ENCODE peak calls at places on chromosomes 13 and 19, in four cellular contexts. B, W, H and J are unnamed samples. For H3K4me1, the result is how much of the 10 kb centered on the place peaks cover.

GRCh38 chr13:46086985-46087384 is 17.8 kb downstream of the CPB2 start:
- DNase-seq in B (no peak), W (no peak), H (no peak), J (no peak)

GRCh38 chr13:47258384-47258783 is 361.5 kb upstream of the HTR2A start:
- DNase-seq in B (no peak), W (no peak), H (no peak), J (no peak)

GRCh38 chr13:83780201-83780600 is 102.1 kb downstream of the SLITRK1 start:
- DNase-seq in B (no peak), W (no peak), H (peak), J (no peak)

GRCh38 chr19:19461671-19462622 is 53.4 kb downstream of the TSSK6 start:
- DNase-seq in B (peak), W (peak), H (peak), J (peak)

GRCh38 chr13:105638446-105638845 is 897.0 kb downstream of the EFNB2 start:
- DNase-seq in B (no peak), W (no peak), H (no peak), J (no peak)

GRCh38 chr19:27955484-27955883 is 1257.5 kb downstream of the UQCRFS1 start:
- DNase-seq in B (no peak), W (no peak), H (no peak), J (no peak)

GRCh38 chr13:97600438-97601080 is 166.6 kb downstream of the RAP2A start:
- DNase-seq in B (no peak), W (no peak), H (no peak), J (no peak)

GRCh38 chr19:11538232-11539036 is at the start of gene CNN1:
- DNase-seq in B (peak), W (peak), H (no peak), J (peak)

GRCh38 chr13:32969516-32969941 is 46.7 kb upstream of the KL start:
- DNase-seq in B (no peak), W (no peak), H (no peak), J (no peak)

GRCh38 chr19:14135985-14136508 is 342 bp downstream of the ASF1B start:
- DNase-seq in B (no peak), W (no peak), H (no peak), J (peak)

GRCh38 chr13:78169386-78169785 is 250.8 kb upstream of the EDNRB start:
- DNase-seq in B (no peak), W (no peak), H (no peak), J (no peak)

GRCh38 chr13:50474094-50474654 is 369.3 kb downstream of the DLEU7 start:
- DNase-seq in B (no peak), W (no peak), H (no peak), J (no peak)

GRCh38 chr13:26919311-26919710 is 158.7 kb upstream of the GPR12 start:
- DNase-seq in B (no peak), W (no peak), H (no peak), J (no peak)

GRCh38 chr13:21139374-21139773 is 37.0 kb downstream of the SKA3 start:
- DNase-seq in B (no peak), W (no peak), H (no peak), J (peak)

GRCh38 chr13:22893777-22894176 is 287.0 kb upstream of the SGCG start:
- DNase-seq in B (no peak), W (no peak), H (no peak), J (no peak)

GRCh38 chr13:40221460-40222201 is 444.8 kb downstream of the FOXO1 start:
- DNase-seq in B (no peak), W (no peak), H (no peak), J (peak)

GRCh38 chr19:1355258-1355973 is 28.3 kb upstream of the NDUFS7 start:
- DNase-seq in B (no peak), W (no peak), H (no peak), J (no peak)

GRCh38 chr13:45838171-45838745 is 13.3 kb downstream of the SIAH3 start:
- DNase-seq in B (no peak), W (no peak), H (no peak), J (no peak)

GRCh38 chr13:31172001-31172400 is 10.3 kb upstream of the HSPH1 start:
- DNase-seq in B (no peak), W (no peak), H (no peak), J (no peak)

GRCh38 chr19:45901912-45902650 is at the start of gene MYPOP:
- DNase-seq in B (no peak), W (no peak), H (no peak), J (no peak)

GRCh38 chr19:45638930-45639729 is at the start of gene EML2:
- DNase-seq in B (peak), W (peak), H (peak), J (peak)

GRCh38 chr13:68076046-68076445 is 845.9 kb upstream of the PCDH9 start:
- DNase-seq in B (no peak), W (no peak), H (no peak), J (no peak)

GRCh38 chr13:89375839-89376238 is 1704.7 kb downstream of the SLITRK5 start:
- DNase-seq in B (no peak), W (no peak), H (no peak), J (no peak)

GRCh38 chr13:29195459-29195858 is 375.3 kb downstream of the MTUS2 start:
- DNase-seq in B (no peak), W (no peak), H (no peak), J (no peak)

GRCh38 chr19:50697414-50698124 is 22.0 kb downstream of the SHANK1 start:
- DNase-seq in B (no peak), W (no peak), H (no peak), J (no peak)

GRCh38 chr19:45492627-45493470 is 4.0 kb downstream of the RTN2 start:
- DNase-seq in B (peak), W (peak), H (no peak), J (peak)

GRCh38 chr13:113739527-113740285 is 19.3 kb upstream of the TMEM255B start:
- DNase-seq in B (peak), W (no peak), H (no peak), J (no peak)

GRCh38 chr19:12657966-12658365 is 8.6 kb downstream of the MAN2B1 start:
- DNase-seq in B (no peak), W (no peak), H (no peak), J (no peak)

GRCh38 chr19:46232468-46232867 is 2.9 kb downstream of the IGFL1 start:
- DNase-seq in B (no peak), W (no peak), H (no peak), J (no peak)

GRCh38 chr19:898663-899062 is 5.4 kb downstream of the RNU6-9 start:
- DNase-seq in B (peak), W (no peak), H (no peak), J (no peak)

GRCh38 chr13:109309625-109310363 is 476.6 kb downstream of the IRS2 start:
- DNase-seq in B (no peak), W (no peak), H (peak), J (no peak)

GRCh38 chr19:10289167-10289835 is 451 bp upstream of the ICAM5 start:
- DNase-seq in B (peak), W (no peak), H (no peak), J (peak)

GRCh38 chr19:47587295-47587694 is 14.3 kb upstream of the ZNF541 start:
- DNase-seq in B (no peak), W (no peak), H (no peak), J (no peak)

GRCh38 chr13:59521549-59521948 is 642.2 kb downstream of the DIAPH3 start:
- DNase-seq in B (no peak), W (no peak), H (no peak), J (no peak)

GRCh38 chr19:18194554-18195238 is 1.7 kb downstream of the MPV17L2 start:
- DNase-seq in B (peak), W (no peak), H (no peak), J (peak)

GRCh38 chr19:18191640-18192062 is 1.4 kb upstream of the MPV17L2 start:
- DNase-seq in B (no peak), W (no peak), H (no peak), J (peak)

GRCh38 chr19:18192673-18193387 is at the start of gene MPV17L2:
- DNase-seq in B (peak), W (peak), H (peak), J (peak)

GRCh38 chr19:18194208-18194530 is 1.2 kb downstream of the MPV17L2 start:
- DNase-seq in B (no peak), W (no peak), H (no peak), J (no peak)

DNA sequence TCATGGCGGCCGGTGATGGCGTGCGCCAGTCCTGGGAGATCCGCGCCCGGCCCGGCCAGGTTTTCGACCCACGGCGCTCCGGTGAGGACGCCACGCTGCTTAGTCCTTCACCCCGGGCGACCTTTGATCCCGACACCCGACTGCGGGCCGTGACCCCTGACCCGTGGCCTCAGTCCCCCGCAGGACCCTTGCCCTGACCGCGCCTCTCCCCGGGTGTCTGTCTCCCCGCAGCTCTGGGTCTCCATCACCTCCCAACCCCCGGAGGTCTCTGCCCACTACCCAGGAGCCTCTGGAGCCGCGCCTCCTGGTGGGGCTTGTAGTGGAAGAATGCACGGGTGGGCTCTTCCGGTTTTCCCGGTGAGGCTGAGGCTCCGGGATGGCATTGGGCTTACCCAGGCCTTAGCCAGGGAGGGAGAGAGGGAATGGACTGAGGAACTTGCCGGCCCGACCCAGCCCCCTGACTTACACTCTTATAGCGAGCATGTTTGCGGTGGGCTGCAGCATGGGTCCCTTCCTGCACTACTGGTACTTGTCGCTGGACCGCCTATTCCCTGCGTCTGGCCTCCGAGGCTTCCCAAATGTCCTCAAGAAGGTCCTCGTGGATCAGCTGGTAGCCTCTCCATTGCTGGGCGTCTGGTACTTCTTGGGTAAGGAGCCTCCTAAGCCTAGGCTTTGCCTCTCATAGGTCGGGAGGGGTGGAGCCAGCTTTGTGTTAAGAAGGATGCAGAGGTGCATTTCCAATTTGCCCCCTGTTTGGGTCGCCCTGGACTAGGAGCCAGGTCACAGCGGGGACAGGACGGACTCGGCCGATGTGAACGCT is 580 bp downstream of the MPV17L2 start:
- DNase-seq in B (no peak), W (peak), H (no peak), J (no peak)
- TF ChIP-seq CTCF in B (no peak), W (no peak), H (no peak), J (no peak)

GRCh38 chr19:53792721-53793433 is 31.2 kb downstream of the NLRP12 start:
- DNase-seq in B (peak), W (peak), H (peak), J (peak)
- H3K4me3 ChIP-seq in B (no peak), W (no peak), H (no peak), J (no peak)

DNA sequence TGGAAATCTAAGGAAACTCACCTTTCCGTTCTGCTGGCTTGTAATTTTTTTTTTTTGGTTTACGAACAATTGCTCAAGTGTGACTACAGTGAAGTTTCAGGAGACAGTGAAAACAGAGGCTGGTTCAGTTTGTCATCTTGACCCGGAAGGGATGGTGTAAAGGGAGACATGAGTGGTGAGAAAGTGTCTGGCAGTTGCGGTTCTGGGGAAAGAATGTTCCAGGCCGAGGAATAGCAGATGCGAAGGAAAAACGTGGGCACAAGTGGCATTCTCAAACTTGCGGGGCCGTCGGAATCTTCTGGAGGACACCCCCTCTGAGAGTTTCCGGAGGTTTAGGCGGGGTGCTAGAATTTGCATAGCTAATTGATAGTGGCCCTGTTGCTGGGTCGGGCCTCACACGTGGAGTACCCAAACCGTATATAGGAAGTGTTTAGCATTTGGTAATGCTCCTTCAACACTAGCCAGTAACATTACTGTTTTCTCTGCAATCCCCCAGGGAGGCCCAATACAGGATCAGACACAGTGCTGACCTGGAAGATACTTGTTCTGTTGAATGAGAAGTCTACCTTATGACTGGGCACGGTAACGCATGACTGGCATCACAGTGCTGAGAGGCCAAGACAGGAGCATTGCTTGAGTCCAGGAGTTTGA is 2.8 kb upstream of the TNFSF9 start:
- DNase-seq in B (peak), W (no peak), H (no peak), J (no peak)
- H3K4me1 ChIP-seq in B (under half), W (under half), H (under half), J (under half)

DNA sequence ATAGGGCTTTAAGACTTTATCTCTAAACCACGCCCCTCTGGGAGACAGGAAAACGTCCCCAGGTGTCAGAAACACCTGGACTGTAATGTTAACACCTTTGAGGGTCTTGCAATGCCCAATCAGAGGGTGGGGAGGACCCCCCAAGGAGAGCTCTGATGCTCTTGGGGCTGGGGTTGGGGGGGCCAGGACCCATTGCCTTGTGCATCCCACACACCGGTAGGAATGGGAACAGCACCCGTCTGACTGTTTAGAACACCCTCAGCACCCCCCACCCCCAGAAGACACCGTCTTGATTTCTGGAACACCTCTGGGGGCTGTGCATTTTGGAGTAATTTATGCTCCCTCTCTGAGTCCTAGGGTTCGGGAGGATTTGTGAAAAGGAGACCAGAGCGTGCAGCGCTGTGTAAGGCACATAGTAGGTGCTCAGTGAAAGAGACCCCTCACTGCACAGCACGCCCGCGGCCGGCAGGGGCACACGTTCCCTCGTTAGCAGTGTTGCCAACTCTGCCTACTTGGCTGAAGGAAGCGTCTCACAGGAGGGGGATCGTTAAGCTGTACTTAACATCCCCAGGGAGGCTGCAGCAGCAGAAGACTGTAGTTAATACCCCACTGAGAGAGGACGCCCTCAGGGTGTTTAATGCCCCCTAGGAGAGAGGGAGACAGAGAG is 2.8 kb upstream of the ERFL start:
- DNase-seq in B (peak), W (no peak), H (no peak), J (no peak)
- TF ChIP-seq CTCF in B (no peak), W (no peak), H (no peak), J (no peak)

DNA sequence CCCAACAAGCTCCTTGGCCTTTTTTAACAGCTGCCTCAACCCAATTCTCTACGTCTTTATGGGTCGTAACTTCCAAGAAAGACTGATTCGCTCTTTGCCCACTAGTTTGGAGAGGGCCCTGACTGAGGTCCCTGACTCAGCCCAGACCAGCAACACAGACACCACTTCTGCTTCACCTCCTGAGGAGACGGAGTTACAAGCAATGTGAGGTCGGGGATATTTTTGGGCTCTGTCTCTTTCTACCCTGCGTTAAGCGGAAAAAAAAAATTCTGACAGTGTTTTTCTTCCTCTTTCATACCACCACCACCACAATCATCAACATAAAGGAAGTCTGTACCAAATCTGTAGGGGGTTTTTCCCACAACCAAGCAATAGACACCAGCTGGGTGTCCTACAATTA is 29.6 kb downstream of the FPR3 start:
- DNase-seq in B (no peak), W (no peak), H (no peak), J (no peak)
- H3K4me3 ChIP-seq in B (no peak), W (no peak), H (no peak), J (no peak)

DNA sequence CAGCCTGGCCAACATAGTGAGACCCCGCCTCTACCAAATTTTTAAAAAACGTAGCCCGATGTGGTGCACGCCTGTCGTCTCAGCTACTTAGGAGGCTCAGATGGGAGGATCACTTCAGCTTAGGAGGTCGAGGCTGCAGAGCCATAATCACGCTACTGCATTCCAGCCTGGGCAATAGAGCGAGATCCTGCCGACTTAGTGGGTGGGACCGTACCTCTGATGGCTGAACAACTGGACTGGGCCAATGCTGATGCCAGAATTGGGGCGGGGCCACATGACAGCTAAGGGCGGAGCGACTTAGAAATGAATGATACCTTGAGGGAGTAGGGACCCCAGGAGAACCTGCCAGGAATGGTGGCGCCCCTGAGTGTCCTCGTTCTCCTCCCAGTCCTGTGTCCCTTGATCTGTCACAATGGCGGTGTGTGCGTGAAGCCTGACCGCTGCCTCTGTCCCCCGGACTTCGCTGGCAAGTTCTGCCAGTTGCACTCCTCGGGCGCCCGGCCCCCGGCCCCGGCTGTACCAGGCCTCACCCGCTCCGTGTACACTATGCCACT is 3.6 kb downstream of the LTBP4 start:
- DNase-seq in B (peak), W (peak), H (no peak), J (peak)
- H3K4me1 ChIP-seq in B (half or more), W (half or more), H (half or more), J (half or more)

GRCh38 chr13:39048806-39049205 is 10.6 kb downstream of the NHLRC3 start:
- DNase-seq in B (no peak), W (no peak), H (no peak), J (no peak)

GRCh38 chr13:39054112-39054511 is 15.9 kb downstream of the NHLRC3 start:
- DNase-seq in B (no peak), W (no peak), H (no peak), J (no peak)

GRCh38 chr13:39052944-39053343 is 14.7 kb downstream of the NHLRC3 start:
- DNase-seq in B (no peak), W (no peak), H (no peak), J (no peak)

GRCh38 chr13:39049274-39049673 is 11.0 kb downstream of the NHLRC3 start:
- DNase-seq in B (no peak), W (no peak), H (no peak), J (no peak)

DNA sequence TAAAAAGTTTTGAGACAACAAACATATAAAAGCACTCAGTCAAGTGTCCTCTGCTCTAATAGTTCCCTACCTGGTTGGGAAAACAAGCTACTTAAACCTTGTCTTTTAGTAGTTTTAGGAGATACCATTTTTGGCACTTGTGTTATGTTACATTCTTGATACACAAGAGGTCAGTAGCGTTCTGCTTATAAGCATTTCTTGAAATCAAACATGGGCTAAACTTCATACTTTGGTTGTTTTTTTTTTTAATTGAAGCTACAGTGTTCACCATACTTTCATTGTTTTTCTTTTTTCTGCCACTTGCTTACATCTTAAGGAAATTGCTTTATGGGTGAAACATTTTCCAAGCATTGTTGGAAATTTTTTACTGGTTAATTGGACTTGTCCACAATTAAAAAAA is 12.9 kb downstream of the NHLRC3 start:
- DNase-seq in B (no peak), W (no peak), H (no peak), J (no peak)
- TF ChIP-seq CTCF in B (no peak), W (peak), H (no peak), J (no peak)